ENCODE peak calls at places on chromosome 6, in six cellular contexts. P is neural progenitor cell, V is GM23338, K is MM.1S, H is GM23248, Y is SK-N-SH. B is an unnamed sample. For H3K4me1, the result is how much of the 10 kb centered on the place peaks cover.

GRCh38 chr6:6736753-6737654 is 148.5 kb downstream of the LY86 start:
- DNase-seq in P (peak), K (no peak), Y (peak), H (peak), V (peak), B (no peak)

GRCh38 chr6:2376429-2377355 is 131.3 kb upstream of the GMDS start:
- DNase-seq in Y (no peak), V (no peak), P (no peak), K (no peak), H (peak), B (peak)

GRCh38 chr6:160435935-160436334 is 87.8 kb downstream of the SLC22A3 start:
- DNase-seq in H (no peak), P (no peak), K (no peak), V (no peak), Y (no peak), B (no peak)

GRCh38 chr6:34386316-34387137 is 5.9 kb downstream of the NUDT3 start:
- DNase-seq in V (no peak), H (peak), Y (no peak), K (no peak), P (no peak), B (peak)

GRCh38 chr6:143727035-143727434 is 49.3 kb downstream of the PHACTR2 start:
- DNase-seq in V (no peak), P (no peak), Y (no peak), H (no peak), K (no peak), B (peak)

GRCh38 chr6:170290306-170291128 is at the start of gene DLL1:
- DNase-seq in V (peak), H (peak), K (no peak), P (peak), Y (peak), B (peak)

GRCh38 chr6:136982928-136983327 is 60.8 kb downstream of the SLC35D3 start:
- DNase-seq in Y (peak), P (no peak), V (no peak), H (no peak), K (no peak), B (no peak)

GRCh38 chr6:74333406-74333805 is 637.4 kb downstream of the CD109 start:
- DNase-seq in V (no peak), Y (no peak), H (peak), K (peak), P (no peak), B (no peak)

GRCh38 chr6:33248643-33248931 is 23.1 kb downstream of the VPS52 start:
- DNase-seq in K (no peak), V (no peak), H (peak), P (peak), Y (no peak), B (peak)

GRCh38 chr6:73710948-73711347 is 14.9 kb downstream of the CD109 start:
- DNase-seq in H (no peak), Y (no peak), V (no peak), K (no peak), P (no peak), B (no peak)

GRCh38 chr6:35473075-35473848 is 5.1 kb downstream of the RPL10A start:
- DNase-seq in Y (no peak), H (no peak), V (peak), K (no peak), P (no peak), B (no peak)

GRCh38 chr6:89951574-89952360 is 57.5 kb downstream of the GJA10 start:
- DNase-seq in P (peak), K (no peak), H (no peak), V (peak), Y (no peak), B (peak)

GRCh38 chr6:105921781-105922180 is 164.4 kb upstream of the PRDM1 start:
- DNase-seq in Y (no peak), H (no peak), P (no peak), V (no peak), K (no peak), B (no peak)

GRCh38 chr6:159761135-159761872 is 541 bp upstream of the ACAT2 start:
- DNase-seq in V (peak), H (peak), K (peak), Y (peak), P (peak), B (peak)

GRCh38 chr6:93057584-93057983 is 361.8 kb downstream of the EPHA7 start:
- DNase-seq in K (no peak), V (no peak), H (no peak), P (no peak), Y (no peak), B (no peak)

GRCh38 chr6:112036088-112036637 is 17.7 kb upstream of the CCN6 start:
- DNase-seq in P (no peak), Y (no peak), K (no peak), H (peak), V (no peak), B (no peak)

GRCh38 chr6:154945271-154945890 is 49.7 kb upstream of the TIAM2 start:
- DNase-seq in V (no peak), H (no peak), P (no peak), K (no peak), Y (no peak), B (no peak)

GRCh38 chr6:89828988-89829590 is 591 bp upstream of the CASP8AP2 start:
- DNase-seq in Y (no peak), K (peak), V (peak), H (peak), P (peak), B (no peak)

GRCh38 chr6:111381126-111381525 is 101.9 kb downstream of the REV3L start:
- DNase-seq in V (no peak), P (no peak), Y (no peak), K (no peak), H (peak), B (peak)

GRCh38 chr6:128443553-128443952 is 76.8 kb downstream of the PTPRK start:
- DNase-seq in H (peak), V (no peak), Y (no peak), K (no peak), P (no peak), B (no peak)

GRCh38 chr6:25173951-25174474 is 105.2 kb upstream of the CARMIL1 start:
- DNase-seq in K (no peak), V (no peak), P (no peak), Y (no peak), H (peak), B (peak)

GRCh38 chr6:56433119-56433518 is 185.7 kb upstream of the COL21A1 start:
- DNase-seq in P (no peak), H (no peak), K (no peak), Y (no peak), V (no peak), B (no peak)

GRCh38 chr6:71412559-71412958 is 123.9 kb downstream of the OGFRL1 start:
- DNase-seq in V (no peak), P (peak), Y (no peak), K (no peak), H (no peak), B (peak)

GRCh38 chr6:121896771-121897170 is 461.3 kb downstream of the GJA1 start:
- DNase-seq in H (peak), V (no peak), K (no peak), P (no peak), Y (no peak), B (no peak)

GRCh38 chr6:154705471-154706113 is 27.6 kb upstream of the SCAF8 start:
- DNase-seq in Y (no peak), V (peak), K (no peak), P (peak), H (no peak), B (peak)

GRCh38 chr6:111805511-111806181 is 67.6 kb downstream of the FYN start:
- DNase-seq in H (peak), V (no peak), K (no peak), Y (no peak), P (peak), B (peak)

GRCh38 chr6:13014551-13015378 is 298.2 kb downstream of the PHACTR1 start:
- DNase-seq in K (no peak), H (peak), V (peak), Y (peak), P (peak), B (no peak)

GRCh38 chr6:153553627-153554026 is 422.5 kb upstream of the RGS17 start:
- DNase-seq in P (peak), Y (no peak), K (peak), V (peak), H (peak), B (peak)

GRCh38 chr6:142728367-142728766 is 216.6 kb downstream of the HIVEP2 start:
- DNase-seq in K (no peak), Y (no peak), H (no peak), P (no peak), V (no peak), B (no peak)

GRCh38 chr6:43575105-43575771 is 600 bp downstream of the XPO5 start:
- DNase-seq in P (peak), K (no peak), H (peak), Y (peak), V (peak), B (peak)

GRCh38 chr6:65896140-65896539 is 189.1 kb upstream of the EYS start:
- DNase-seq in P (no peak), K (no peak), V (no peak), H (no peak), Y (no peak), B (no peak)

GRCh38 chr6:133973109-133973971 is 20.3 kb downstream of the TBPL1 start:
- DNase-seq in P (peak), Y (peak), V (peak), K (peak), H (peak), B (peak)

GRCh38 chr6:36683145-36683655 is 4.7 kb downstream of the CDKN1A start:
- DNase-seq in Y (no peak), V (no peak), K (no peak), P (no peak), H (no peak), B (peak)
- H3K4me1 ChIP-seq in Y (under half), V (under half), K (under half), P (under half), H (under half), B (under half)

DNA sequence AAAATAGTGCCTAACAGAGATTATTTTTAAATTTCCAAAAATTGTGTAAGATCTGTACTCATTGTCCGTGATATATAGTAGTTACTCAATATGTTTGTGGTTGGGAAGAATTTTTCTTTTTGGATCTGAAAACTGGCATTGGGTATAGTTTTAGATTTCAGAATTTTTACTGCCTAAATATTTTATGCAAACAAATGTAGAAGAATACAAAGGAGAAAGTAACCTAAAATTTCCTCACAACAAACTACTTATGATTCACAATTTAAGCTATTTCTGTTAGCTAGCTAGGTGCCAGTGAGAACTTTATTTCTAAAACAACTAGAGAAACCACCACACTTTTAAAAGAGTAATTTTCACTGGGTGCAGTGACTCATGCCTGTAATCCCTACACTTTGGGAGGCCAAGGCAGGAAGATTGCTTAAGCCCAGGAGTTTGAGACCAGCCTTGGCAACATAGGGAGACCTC is 38.8 kb downstream of the SESN1 start:
- DNase-seq in H (peak), V (no peak), P (no peak), K (no peak), Y (no peak), B (no peak)
- TF ChIP-seq EZH2phosphoT487 in H (no peak), V (no peak), P (no peak), K (no peak), Y (no peak), B (no peak)

GRCh38 chr6:39035689-39036088 is 12.9 kb upstream of the GLP1R start:
- DNase-seq in K (no peak), P (no peak), V (no peak), Y (no peak), H (no peak), B (no peak)
- H3K4me2 ChIP-seq in K (no peak), P (no peak), V (no peak), Y (no peak), H (no peak), B (no peak)

DNA sequence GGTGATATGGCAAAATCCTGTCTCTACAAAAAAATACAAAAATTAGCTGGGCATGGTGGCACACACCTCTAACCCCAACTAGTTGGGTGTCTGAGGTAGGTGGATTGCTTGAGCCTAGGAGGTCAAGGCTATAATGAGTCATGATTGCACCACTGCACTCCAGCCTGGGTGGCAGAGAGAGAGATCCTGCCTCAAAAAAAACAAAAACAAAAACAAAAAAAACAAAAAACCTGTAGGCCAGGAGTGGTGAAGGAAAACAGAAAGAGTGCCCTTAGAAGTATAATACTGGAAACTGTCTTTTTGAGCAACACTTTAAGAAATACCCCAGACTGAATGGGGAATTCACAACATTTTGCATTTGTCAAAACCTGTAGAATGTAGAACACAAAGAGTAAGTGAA is 85.3 kb downstream of the JARID2 start:
- DNase-seq in K (no peak), V (no peak), P (no peak), Y (no peak), H (peak), B (peak)
- H3K4me1 ChIP-seq in K (under half), V (half or more), P (half or more), Y (under half), H (under half), B (under half)

DNA sequence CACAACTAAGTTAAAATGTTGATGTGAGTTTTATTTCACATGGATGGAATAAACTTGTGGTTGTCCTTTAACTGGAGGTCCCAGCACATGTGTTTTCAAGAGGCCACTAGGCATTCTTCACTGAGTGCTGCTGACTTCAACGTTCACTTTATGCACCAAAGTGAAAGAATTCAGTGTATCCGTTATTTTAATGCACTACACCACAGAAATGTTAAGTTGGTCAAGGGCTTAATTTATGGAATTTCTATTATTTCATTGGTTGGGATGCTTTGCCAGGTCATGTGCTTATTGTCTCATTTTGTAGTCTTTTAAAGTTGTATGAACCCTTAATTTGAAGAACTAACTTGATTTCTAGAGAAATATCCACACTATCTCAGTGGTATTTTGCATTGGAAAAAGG is 106.4 kb downstream of the PPP1R14C start:
- DNase-seq in V (no peak), Y (no peak), K (no peak), P (no peak), H (no peak), B (no peak)
- TF ChIP-seq EZH2phosphoT487 in V (no peak), Y (no peak), K (no peak), P (no peak), H (no peak), B (no peak)

GRCh38 chr6:158037771-158038170 is 56.1 kb downstream of the SYNJ2 start:
- DNase-seq in H (no peak), P (no peak), K (no peak), Y (no peak), V (no peak), B (no peak)
- H3K4me2 ChIP-seq in H (no peak), P (no peak), K (no peak), Y (no peak), V (no peak), B (no peak)

GRCh38 chr6:126170875-126171489 is 168.9 kb upstream of the CENPW start:
- DNase-seq in K (peak), V (peak), Y (peak), H (peak), P (peak), B (peak)
- H3K4me1 ChIP-seq in K (under half), V (under half), Y (under half), H (under half), P (under half), B (under half)

GRCh38 chr6:41174610-41175009 is 11.7 kb upstream of the TREM2 start:
- DNase-seq in H (no peak), P (no peak), Y (no peak), V (no peak), K (no peak), B (no peak)

GRCh38 chr6:41175084-41175483 is 12.2 kb upstream of the TREM2 start:
- DNase-seq in Y (no peak), V (no peak), P (no peak), K (no peak), H (no peak), B (no peak)

GRCh38 chr6:41177287-41177686 is 14.4 kb upstream of the TREM2 start:
- DNase-seq in H (no peak), V (no peak), K (no peak), Y (no peak), P (no peak), B (no peak)

GRCh38 chr6:41177695-41178094 is 14.8 kb upstream of the TREM2 start:
- DNase-seq in Y (no peak), H (no peak), P (no peak), K (no peak), V (no peak), B (no peak)

GRCh38 chr6:41176189-41176588 is 13.3 kb upstream of the TREM2 start:
- DNase-seq in Y (no peak), H (no peak), K (no peak), V (no peak), P (no peak), B (no peak)
- TF ChIP-seq EZH2phosphoT487 in Y (no peak), H (no peak), K (no peak), V (no peak), P (no peak), B (no peak)